ENCODE peak calls at places on chromosomes 2 and 18, in four cellular contexts. L is K562, D is HepG2, P is Panc1. R is an unnamed sample. For H3K4me1, the result is how much of the 10 kb centered on the place peaks cover.

GRCh38 chr2:156321243-156321904 is 11.1 kb downstream of the NR4A2 start:
- DNase-seq in D (no peak), L (no peak), P (no peak), R (no peak)

GRCh38 chr2:58110765-58111164 is 64.2 kb downstream of the VRK2 start:
- DNase-seq in L (no peak), D (no peak), P (no peak), R (peak)

GRCh38 chr2:63881208-63881607 is 39.5 kb downstream of the UGP2 start:
- DNase-seq in D (no peak), P (no peak), L (no peak), R (no peak)

GRCh38 chr2:240857039-240858008 is 11.3 kb upstream of the AGXT start:
- DNase-seq in P (no peak), D (peak), L (no peak), R (no peak)

GRCh38 chr2:231549446-231550239 is 19.4 kb upstream of the NMUR1 start:
- DNase-seq in L (no peak), D (no peak), P (no peak), R (no peak)

GRCh38 chr18:79447703-79448367 is 52.1 kb downstream of the NFATC1 start:
- DNase-seq in D (no peak), L (no peak), P (no peak), R (no peak)

GRCh38 chr2:53559302-53559967 is 208.2 kb upstream of the CHAC2 start:
- DNase-seq in P (no peak), L (no peak), D (no peak), R (peak)

GRCh38 chr2:157746234-157746950 is 117.7 kb upstream of the ACVR1C start:
- DNase-seq in P (no peak), D (no peak), L (no peak), R (no peak)

GRCh38 chr2:97870396-97870843 is 125.3 kb downstream of the TMEM131 start:
- DNase-seq in P (peak), L (no peak), D (peak), R (peak)

GRCh38 chr2:64914735-64915509 is 74.3 kb upstream of the SLC1A4 start:
- DNase-seq in L (no peak), P (no peak), D (no peak), R (no peak)
- TF ChIP-seq REST in L (no peak), P (no peak), D (no peak), R (no peak)

DNA sequence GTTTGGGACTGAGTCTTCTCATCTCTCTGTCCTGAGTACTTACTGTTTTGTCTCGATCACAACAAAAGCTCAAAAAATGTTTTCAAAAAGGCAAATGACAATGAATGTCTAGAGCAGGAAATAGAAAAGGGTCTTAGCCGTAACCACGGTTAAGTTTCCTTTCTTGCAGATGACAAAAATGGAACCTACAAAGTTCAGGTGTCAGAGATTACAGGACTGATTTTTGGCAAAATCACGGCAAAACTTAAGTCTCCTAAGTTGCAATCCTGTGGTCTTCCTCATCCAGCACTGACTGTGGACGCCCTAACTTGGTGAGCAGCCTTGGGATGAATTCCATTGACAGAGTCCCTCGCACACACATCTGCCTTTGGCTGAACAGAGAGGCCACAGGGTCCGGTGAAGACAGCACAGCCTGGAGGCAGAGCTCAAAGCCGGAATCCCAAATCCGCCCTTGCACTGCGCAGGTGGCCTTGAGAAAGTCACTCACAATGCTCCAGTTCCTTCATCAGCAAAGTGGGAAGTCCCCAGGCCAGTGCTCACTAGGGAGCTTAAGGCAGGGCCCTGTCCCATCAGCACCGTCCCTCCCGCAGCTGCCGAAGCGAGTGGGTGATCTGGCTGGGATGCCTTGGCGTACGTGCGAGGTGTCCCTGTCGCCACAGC is 55.2 kb downstream of the EIPR1 start:
- DNase-seq in D (no peak), L (no peak), P (no peak), R (no peak)
- TF ChIP-seq TCF7L2 in D (no peak), L (no peak), P (no peak), R (no peak)

DNA sequence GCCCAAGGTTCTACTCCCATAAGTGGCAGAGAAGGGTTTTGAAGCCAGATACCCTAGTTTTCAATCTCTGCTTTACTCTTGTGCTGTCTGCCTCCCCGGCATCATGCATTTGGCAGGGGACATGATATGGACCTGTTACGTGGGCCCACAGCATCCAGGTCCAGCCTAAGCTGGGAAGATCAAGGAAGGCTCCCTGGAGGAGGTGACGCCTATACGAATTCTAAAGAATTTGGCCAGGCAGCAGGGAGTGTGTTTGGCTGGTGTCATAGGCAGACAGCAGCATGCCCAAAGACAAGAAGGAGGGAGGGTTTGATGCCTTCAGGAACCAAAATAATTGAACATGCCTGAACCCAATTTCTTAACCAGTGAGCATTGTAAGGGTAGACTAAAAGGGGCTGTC is 21.2 kb downstream of the NRP2 start:
- DNase-seq in P (no peak), L (no peak), D (no peak), R (no peak)
- H3K4me1 ChIP-seq in P (under half), L (under half), D (half or more), R (under half)

GRCh38 chr18:50982802-50983179 is 15.0 kb downstream of the ELAC1 start:
- DNase-seq in P (no peak), L (no peak), D (no peak), R (no peak)
- TF ChIP-seq REST in P (no peak), L (no peak), D (no peak), R (no peak)

DNA sequence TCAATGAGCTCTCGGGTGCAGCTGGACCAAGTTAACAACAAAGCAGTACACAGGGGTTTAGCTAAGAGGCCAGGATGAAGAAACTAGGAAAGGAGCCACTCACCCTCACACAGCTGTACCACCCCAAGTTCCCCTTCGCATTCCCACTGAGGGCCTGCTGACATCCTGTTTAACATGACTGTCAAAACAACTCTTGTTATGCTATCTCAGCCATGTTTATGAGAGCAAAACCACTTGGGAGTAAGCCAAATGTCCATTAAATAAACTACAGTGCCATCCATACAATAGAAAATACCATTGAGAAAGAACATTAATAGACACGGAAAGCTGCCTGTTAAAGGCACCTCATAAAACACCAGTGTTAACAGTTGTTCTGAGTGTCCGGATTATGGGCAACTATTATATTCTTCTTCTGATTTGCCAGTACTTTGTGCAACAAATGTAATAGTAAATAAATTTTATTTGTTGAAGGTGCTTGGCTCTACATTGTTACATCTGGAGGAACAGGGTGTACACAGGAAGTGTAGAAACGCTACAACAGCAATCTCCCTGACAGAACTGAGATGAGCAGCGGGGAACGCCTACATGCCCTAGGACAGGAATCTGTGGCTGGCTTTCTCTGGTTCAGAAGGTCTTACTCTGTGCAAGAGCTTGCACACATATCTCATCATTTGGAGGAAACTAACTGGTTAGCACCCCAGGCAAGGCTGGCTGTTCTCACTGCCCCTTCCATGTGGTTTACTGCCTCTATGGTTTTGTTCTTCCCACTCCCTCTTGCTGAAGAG is 85.6 kb downstream of the EHD3 start:
- DNase-seq in L (no peak), P (no peak), D (no peak), R (no peak)
- TF ChIP-seq TCF7L2 in L (no peak), P (no peak), D (no peak), R (no peak)

DNA sequence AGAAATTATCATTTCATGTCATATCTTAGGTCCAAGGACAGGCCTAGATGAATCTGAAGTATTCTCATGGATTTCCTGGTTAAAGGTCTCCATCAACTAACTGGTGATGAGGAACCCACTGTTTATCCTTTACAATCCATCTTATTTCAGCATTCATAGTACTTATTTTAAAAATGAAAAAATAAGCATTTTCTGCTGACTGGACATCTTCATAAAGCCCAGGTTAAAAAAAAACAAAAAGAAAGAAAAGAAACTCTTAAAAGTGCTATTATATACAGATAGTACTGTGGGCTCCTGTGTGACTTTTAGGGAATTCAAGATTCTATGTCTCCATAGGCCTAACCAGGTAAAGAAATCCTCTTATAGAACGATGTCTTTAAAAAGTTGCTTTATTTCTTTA is 7.1 kb downstream of the ERBB4 start:
- DNase-seq in D (no peak), L (no peak), P (no peak), R (no peak)
- H3K4me1 ChIP-seq in D (under half), L (under half), P (under half), R (under half)

DNA sequence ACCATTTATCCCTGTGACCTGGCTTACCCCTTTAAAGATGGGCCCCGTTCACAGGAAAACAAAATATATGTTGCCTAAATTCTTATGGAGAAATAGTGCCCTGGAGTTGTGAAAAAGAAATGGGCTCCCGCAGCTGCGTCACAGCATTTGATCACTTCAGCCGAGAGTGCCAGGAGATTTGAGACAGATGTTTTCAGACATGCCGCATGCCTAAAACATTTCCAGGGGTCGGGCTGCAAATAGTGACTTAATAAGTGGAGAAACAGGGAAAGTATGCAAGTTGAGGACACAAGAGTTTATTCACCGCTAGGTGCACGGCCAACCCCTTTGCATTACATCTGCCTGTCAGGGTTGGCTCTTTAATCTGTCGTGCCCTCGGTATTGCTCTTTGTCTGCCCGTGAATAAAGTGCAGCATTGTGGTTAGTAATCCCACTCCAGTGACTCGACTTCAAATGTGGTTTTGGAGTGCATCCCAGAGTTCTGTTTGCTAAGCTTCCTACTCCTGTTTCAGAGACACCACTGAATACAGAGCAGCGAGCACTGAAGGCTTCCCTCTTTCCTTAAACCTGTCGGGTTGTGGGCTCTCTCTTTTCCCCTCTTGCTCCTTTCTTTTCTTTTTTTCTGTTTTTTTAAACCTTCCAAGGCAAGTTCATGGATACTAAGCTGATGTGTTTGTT is 187.5 kb downstream of the LTBP1 start:
- DNase-seq in D (peak), P (peak), L (no peak), R (peak)
- TF ChIP-seq REST in D (no peak), P (no peak), L (no peak), R (no peak)

DNA sequence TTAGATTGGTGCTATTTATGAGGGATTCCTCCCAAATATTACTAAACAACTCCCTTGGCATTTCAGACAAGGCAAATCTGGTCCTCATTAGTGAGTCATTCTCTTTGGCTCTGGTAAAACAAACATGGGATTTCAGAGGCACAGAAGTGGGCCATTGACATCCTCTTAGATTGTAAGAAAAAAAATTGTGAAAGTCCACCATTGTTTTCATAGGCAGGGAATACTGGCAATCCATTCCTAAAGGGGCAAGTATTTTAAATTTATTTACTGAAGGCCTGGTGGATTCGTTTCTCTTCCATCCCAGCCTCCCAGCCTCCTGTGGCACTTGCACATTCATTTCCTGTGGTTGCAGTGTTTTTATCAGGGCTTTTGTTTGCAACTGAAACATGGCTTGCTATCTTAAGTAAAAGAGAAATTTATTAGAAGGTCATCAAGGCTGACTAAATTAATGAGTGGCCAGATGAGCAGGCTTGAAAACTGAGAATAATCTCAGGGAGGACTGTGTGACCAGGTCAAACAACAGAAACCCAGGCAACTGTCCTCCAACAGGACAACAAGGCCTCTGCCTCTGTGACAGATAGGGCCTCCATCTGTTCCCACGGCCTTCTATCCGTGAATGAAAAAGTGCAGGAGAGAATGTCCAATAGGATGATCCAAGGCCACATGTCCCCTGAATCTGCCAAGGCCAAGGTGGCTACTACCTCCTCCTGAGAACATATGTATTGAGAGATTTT is 23.1 kb upstream of the TNFAIP6 start:
- DNase-seq in L (no peak), P (no peak), D (peak), R (no peak)
- TF ChIP-seq TCF7L2 in L (no peak), P (no peak), D (no peak), R (no peak)

GRCh38 chr2:99679518-99679917 is 189.7 kb upstream of the REV1 start:
- DNase-seq in L (no peak), P (no peak), D (no peak), R (no peak)

GRCh38 chr2:99682280-99683060 is 192.7 kb upstream of the REV1 start:
- DNase-seq in L (no peak), P (no peak), D (no peak), R (no peak)

GRCh38 chr2:99678651-99679050 is 188.8 kb upstream of the REV1 start:
- DNase-seq in L (no peak), D (no peak), P (no peak), R (no peak)

GRCh38 chr2:99677814-99678213 is 188.0 kb upstream of the REV1 start:
- DNase-seq in D (no peak), P (no peak), L (no peak), R (no peak)

DNA sequence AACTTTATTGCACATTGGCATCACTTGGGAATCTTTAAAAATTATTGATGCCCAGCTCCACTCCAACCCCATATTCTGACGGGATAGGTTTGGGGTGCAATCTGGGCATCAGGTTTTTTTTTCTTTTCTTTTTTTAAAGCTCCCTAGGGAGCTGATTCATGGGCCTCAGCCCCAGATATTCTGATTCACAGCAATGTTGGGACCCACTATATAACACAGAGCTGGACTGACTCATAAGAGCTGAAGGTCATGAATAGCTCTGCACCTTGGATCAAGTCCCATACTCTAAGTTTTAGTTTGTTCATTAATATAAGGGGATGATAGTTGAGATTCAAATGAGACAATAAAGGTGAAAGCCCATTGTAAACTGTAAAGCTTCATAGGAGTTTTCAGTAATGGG is 191.1 kb upstream of the REV1 start:
- DNase-seq in P (no peak), L (no peak), D (no peak), R (no peak)
- H3K4me1 ChIP-seq in P (under half), L (under half), D (under half), R (under half)